ENCODE peak calls at places on chromosomes 7 and 10, in four cellular contexts. O is A549, P is breast epithelium, Z is NB4. H is an unnamed sample.

GRCh38 chr10:103397191-103397825 is 882 bp downstream of the PDCD11 start:
- DNase-seq in O (no peak), P (no peak), Z (peak), H (peak)

GRCh38 chr7:24979470-24979862 is 512 bp downstream of the OSBPL3 start:
- DNase-seq in O (peak), P (peak), Z (peak), H (peak)

GRCh38 chr7:41809487-41810257 is 106.8 kb upstream of the INHBA start:
- DNase-seq in O (no peak), P (no peak), Z (no peak), H (no peak)

GRCh38 chr10:36499696-36500095 is 625.7 kb upstream of the ANKRD30A start:
- DNase-seq in O (no peak), P (no peak), Z (no peak), H (no peak)

GRCh38 chr7:84912993-84913635 is 273.7 kb downstream of the SEMA3D start:
- DNase-seq in O (no peak), P (no peak), Z (no peak), H (no peak)

GRCh38 chr10:70234668-70235447 is 1.6 kb upstream of the PPA1 start:
- DNase-seq in O (no peak), P (no peak), Z (peak), H (no peak)

GRCh38 chr10:122127943-122128342 is 139.0 kb downstream of the TACC2 start:
- DNase-seq in O (no peak), P (no peak), Z (no peak), H (no peak)

GRCh38 chr7:14483663-14484062 is 418.9 kb downstream of the DGKB start:
- DNase-seq in O (no peak), P (no peak), Z (no peak), H (no peak)

GRCh38 chr10:28926932-28927331 is 249.6 kb downstream of the BAMBI start:
- DNase-seq in O (no peak), P (no peak), Z (no peak), H (no peak)

GRCh38 chr10:97333601-97334369 is 744 bp downstream of the FRAT2 start:
- DNase-seq in O (peak), P (no peak), Z (peak), H (peak)

GRCh38 chr10:13950543-13950939 is 363.8 kb downstream of the PRPF18 start:
- DNase-seq in O (no peak), P (no peak), Z (no peak), H (no peak)

GRCh38 chr7:25998499-25998898 is 153.5 kb upstream of the NFE2L3 start:
- DNase-seq in O (no peak), P (no peak), Z (no peak), H (peak)

GRCh38 chr10:114771749-114772148 is 49.8 kb upstream of the FHIP2A start:
- DNase-seq in O (no peak), P (no peak), Z (no peak), H (no peak)

GRCh38 chr10:122688293-122688989 is 11.2 kb downstream of the C10orf120 start:
- DNase-seq in O (peak), P (no peak), Z (peak), H (peak)

GRCh38 chr10:59833810-59834209 is 72.5 kb downstream of the CCDC6 start:
- DNase-seq in O (no peak), P (no peak), Z (no peak), H (no peak)

GRCh38 chr7:101169838-101170531 is 4.6 kb upstream of the VGF start:
- DNase-seq in O (peak), P (peak), Z (peak), H (peak)

GRCh38 chr10:86152911-86153310 is 213.7 kb downstream of the GRID1 start:
- DNase-seq in O (no peak), P (no peak), Z (no peak), H (no peak)

GRCh38 chr7:139186146-139186545 is 44.9 kb upstream of the UBN2 start:
- DNase-seq in O (no peak), P (no peak), Z (no peak), H (no peak)

GRCh38 chr7:28069788-28070187 is 110.8 kb downstream of the JAZF1 start:
- DNase-seq in O (no peak), P (no peak), Z (no peak), H (no peak)

GRCh38 chr7:27083646-27084045 is 12.2 kb downstream of the HOXA1 start:
- DNase-seq in O (no peak), P (no peak), Z (no peak), H (no peak)

GRCh38 chr7:56078196-56078595 is 14.1 kb downstream of the SUMF2 start:
- DNase-seq in O (no peak), P (no peak), Z (no peak), H (no peak)

GRCh38 chr7:56083150-56083785 is 9.5 kb downstream of the PHKG1 start:
- DNase-seq in O (no peak), P (no peak), Z (no peak), H (peak)

GRCh38 chr7:56079450-56080185 is 13.1 kb downstream of the PHKG1 start:
- DNase-seq in O (peak), P (peak), Z (no peak), H (peak)

GRCh38 chr7:56077681-56078080 is 13.6 kb downstream of the SUMF2 start:
- DNase-seq in O (no peak), P (no peak), Z (no peak), H (no peak)

DNA sequence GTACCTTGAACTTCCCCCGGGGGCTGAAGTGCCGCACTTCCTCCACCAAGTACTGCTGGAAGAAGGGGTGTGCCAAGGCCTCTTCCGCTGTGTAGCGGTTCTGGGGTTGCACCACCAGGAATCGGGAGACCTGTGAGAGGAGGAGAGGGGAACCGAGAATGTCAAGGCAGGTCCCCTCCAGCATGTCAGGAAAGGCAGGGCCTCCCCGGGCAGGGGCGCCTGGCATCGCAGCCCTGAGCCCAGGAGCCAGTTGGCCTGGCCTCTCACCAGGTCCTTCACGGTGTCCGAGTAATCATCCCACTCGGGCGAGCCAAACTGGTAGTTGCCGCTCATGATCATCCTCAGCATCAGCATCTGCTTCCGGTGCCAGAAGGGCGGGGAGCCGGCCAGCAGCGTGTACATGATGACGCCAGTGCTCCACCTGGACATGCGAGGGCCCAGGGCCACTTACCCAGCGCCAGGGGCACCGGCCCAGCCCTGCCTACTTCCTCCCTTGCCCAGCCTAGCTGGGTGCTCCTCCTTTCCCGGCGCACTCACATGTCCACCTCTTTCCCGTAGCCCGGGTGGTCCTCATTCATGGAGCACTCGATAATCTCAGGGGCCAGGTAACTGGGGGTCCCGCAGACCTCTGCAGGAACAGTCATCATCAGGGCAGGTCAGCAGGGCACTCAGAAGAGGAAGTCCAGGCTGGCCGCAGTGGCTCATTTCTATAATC is 11.0 kb downstream of the PHKG1 start:
- DNase-seq in O (no peak), P (no peak), Z (no peak), H (no peak)
- TF ChIP-seq POLR2A in O (no peak), P (no peak), Z (no peak), H (no peak)

DNA sequence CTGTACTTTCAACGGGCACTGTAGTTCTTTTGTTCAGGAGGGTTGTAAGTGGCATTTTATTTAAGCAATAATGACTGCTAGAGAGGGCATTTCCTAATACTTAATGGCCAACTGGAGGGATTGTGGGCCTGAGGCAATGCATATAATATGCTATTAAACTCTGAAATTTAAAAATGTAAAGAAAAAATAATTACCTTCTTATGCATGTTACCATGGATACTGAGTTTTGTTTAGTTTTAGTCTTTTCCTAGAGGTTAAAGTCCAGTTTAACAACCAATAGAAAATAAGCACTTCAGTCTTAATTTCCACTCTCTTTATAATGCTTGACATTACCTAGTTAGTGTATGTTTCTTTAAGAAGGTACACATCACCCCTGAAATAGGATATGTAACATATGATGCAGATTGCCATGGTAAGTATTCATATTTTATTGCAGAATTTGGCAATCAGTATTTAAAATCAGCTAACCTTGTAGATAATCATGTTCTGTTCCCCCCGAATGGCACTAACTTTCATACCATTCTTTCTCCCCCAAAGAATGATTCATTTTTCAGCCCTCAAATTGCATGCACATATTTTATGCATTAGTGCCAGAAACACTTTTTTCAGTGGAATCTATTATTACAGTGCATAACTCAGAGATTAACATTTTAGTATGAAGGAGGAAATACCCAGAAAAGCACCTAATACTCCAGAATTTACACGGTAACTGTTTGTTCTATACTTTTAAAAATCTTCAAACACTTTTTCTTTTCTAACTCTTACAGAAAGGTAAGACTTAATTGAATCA is 90.3 kb upstream of the ZNF438 start:
- DNase-seq in O (no peak), P (no peak), Z (no peak), H (no peak)
- H3K4me3 ChIP-seq in O (no peak), P (no peak), Z (no peak), H (no peak)

GRCh38 chr7:29989257-29989995 is at the start of gene SCRN1:
- DNase-seq in O (peak), P (no peak), Z (peak), H (peak)
- TF ChIP-seq POLR2A in O (peak), P (no peak), Z (no peak), H (peak)

GRCh38 chr7:156986378-156986777 is 24.1 kb downstream of the MNX1 start:
- DNase-seq in O (no peak), P (no peak), Z (no peak), H (no peak)
- H3K4me3 ChIP-seq in O (no peak), P (no peak), Z (no peak), H (no peak)